ENCODE peak calls at places on chromosome 9, in eight cellular contexts. One of them, this sample, is unnamed.

GRCh38 chr9:34991833-34992375 is 2.4 kb downstream of the DNAJB5 start:
- DNase-seq in tibial artery: peak
- DNase-seq in left ventricle myocardium inferior: peak
- DNase-seq in testis: no peak
- DNase-seq in HCT116: peak
- DNase-seq in body of pancreas: peak
- DNase-seq in heart right ventricle: no peak
- DNase-seq in brain microvascular endothelial cell: no peak
- DNase-seq in this sample: peak

GRCh38 chr9:98983295-98984268 is 39.9 kb downstream of the COL15A1 start:
- DNase-seq in left ventricle myocardium inferior: no peak
- DNase-seq in tibial artery: no peak
- DNase-seq in heart right ventricle: no peak
- DNase-seq in testis: no peak
- DNase-seq in body of pancreas: no peak
- DNase-seq in HCT116: no peak
- DNase-seq in brain microvascular endothelial cell: peak
- DNase-seq in this sample: no peak

GRCh38 chr9:128494108-128494742 is 10.3 kb upstream of the GLE1 start:
- DNase-seq in body of pancreas: peak
- DNase-seq in testis: peak
- DNase-seq in HCT116: no peak
- DNase-seq in brain microvascular endothelial cell: peak
- DNase-seq in heart right ventricle: peak
- DNase-seq in left ventricle myocardium inferior: peak
- DNase-seq in tibial artery: peak
- DNase-seq in this sample: no peak

GRCh38 chr9:85516976-85517637 is 224.6 kb downstream of the AGTPBP1 start:
- DNase-seq in left ventricle myocardium inferior: no peak
- DNase-seq in tibial artery: no peak
- DNase-seq in body of pancreas: no peak
- DNase-seq in brain microvascular endothelial cell: no peak
- DNase-seq in testis: no peak
- DNase-seq in HCT116: peak
- DNase-seq in heart right ventricle: no peak
- DNase-seq in this sample: no peak

GRCh38 chr9:15837079-15837679 is 284.3 kb downstream of the CCDC171 start:
- DNase-seq in HCT116: peak
- DNase-seq in testis: peak
- DNase-seq in left ventricle myocardium inferior: no peak
- DNase-seq in body of pancreas: peak
- DNase-seq in tibial artery: no peak
- DNase-seq in heart right ventricle: peak
- DNase-seq in brain microvascular endothelial cell: peak
- DNase-seq in this sample: peak

GRCh38 chr9:86062845-86063693 is 36.3 kb downstream of the GOLM1 start:
- DNase-seq in left ventricle myocardium inferior: no peak
- DNase-seq in tibial artery: no peak
- DNase-seq in HCT116: no peak
- DNase-seq in heart right ventricle: no peak
- DNase-seq in body of pancreas: no peak
- DNase-seq in brain microvascular endothelial cell: no peak
- DNase-seq in testis: no peak
- DNase-seq in this sample: peak

GRCh38 chr9:120040896-120041295 is 539.1 kb downstream of the CDK5RAP2 start:
- DNase-seq in HCT116: no peak
- DNase-seq in left ventricle myocardium inferior: no peak
- DNase-seq in brain microvascular endothelial cell: no peak
- DNase-seq in body of pancreas: no peak
- DNase-seq in testis: no peak
- DNase-seq in tibial artery: no peak
- DNase-seq in heart right ventricle: no peak
- DNase-seq in this sample: no peak

GRCh38 chr9:134174526-134175290 is 10.3 kb upstream of the RNU6ATAC start:
- DNase-seq in brain microvascular endothelial cell: no peak
- DNase-seq in body of pancreas: no peak
- DNase-seq in HCT116: no peak
- DNase-seq in tibial artery: no peak
- DNase-seq in heart right ventricle: no peak
- DNase-seq in testis: no peak
- DNase-seq in left ventricle myocardium inferior: no peak
- DNase-seq in this sample: no peak

GRCh38 chr9:19127881-19128719 is 808 bp upstream of the PLIN2 start:
- DNase-seq in HCT116: no peak
- DNase-seq in testis: peak
- DNase-seq in heart right ventricle: peak
- DNase-seq in tibial artery: no peak
- DNase-seq in left ventricle myocardium inferior: peak
- DNase-seq in body of pancreas: peak
- DNase-seq in brain microvascular endothelial cell: peak
- DNase-seq in this sample: peak

GRCh38 chr9:134591573-134591981 is 50.0 kb upstream of the COL5A1 start:
- DNase-seq in testis: no peak
- DNase-seq in body of pancreas: no peak
- DNase-seq in HCT116: no peak
- DNase-seq in heart right ventricle: no peak
- DNase-seq in tibial artery: no peak
- DNase-seq in brain microvascular endothelial cell: peak
- DNase-seq in left ventricle myocardium inferior: no peak
- DNase-seq in this sample: no peak

GRCh38 chr9:101443358-101443757 is 7.8 kb upstream of the ALDOB start:
- DNase-seq in body of pancreas: peak
- DNase-seq in left ventricle myocardium inferior: peak
- DNase-seq in HCT116: no peak
- DNase-seq in heart right ventricle: peak
- DNase-seq in tibial artery: no peak
- DNase-seq in brain microvascular endothelial cell: no peak
- DNase-seq in testis: peak
- DNase-seq in this sample: no peak

GRCh38 chr9:133715295-133715865 is 22.8 kb downstream of the SARDH start:
- DNase-seq in tibial artery: no peak
- DNase-seq in body of pancreas: peak
- DNase-seq in brain microvascular endothelial cell: peak
- DNase-seq in testis: no peak
- DNase-seq in HCT116: no peak
- DNase-seq in left ventricle myocardium inferior: peak
- DNase-seq in heart right ventricle: no peak
- DNase-seq in this sample: no peak

GRCh38 chr9:132703336-132703735 is 33.1 kb downstream of the GTF3C4 start:
- DNase-seq in HCT116: no peak
- DNase-seq in brain microvascular endothelial cell: no peak
- DNase-seq in body of pancreas: no peak
- DNase-seq in tibial artery: no peak
- DNase-seq in heart right ventricle: no peak
- DNase-seq in left ventricle myocardium inferior: no peak
- DNase-seq in testis: no peak
- DNase-seq in this sample: no peak

GRCh38 chr9:121122450-121123032 is 47.8 kb downstream of the CNTRL start:
- DNase-seq in testis: no peak
- DNase-seq in body of pancreas: no peak
- DNase-seq in left ventricle myocardium inferior: no peak
- DNase-seq in HCT116: no peak
- DNase-seq in tibial artery: no peak
- DNase-seq in heart right ventricle: no peak
- DNase-seq in brain microvascular endothelial cell: no peak
- DNase-seq in this sample: peak

GRCh38 chr9:78023003-78023741 is 8.4 kb downstream of the GNAQ start:
- DNase-seq in brain microvascular endothelial cell: no peak
- DNase-seq in tibial artery: peak
- DNase-seq in left ventricle myocardium inferior: no peak
- DNase-seq in HCT116: no peak
- DNase-seq in heart right ventricle: no peak
- DNase-seq in testis: no peak
- DNase-seq in body of pancreas: no peak
- DNase-seq in this sample: no peak

GRCh38 chr9:78028926-78029325 is 2.7 kb downstream of the GNAQ start:
- DNase-seq in testis: no peak
- DNase-seq in heart right ventricle: no peak
- DNase-seq in brain microvascular endothelial cell: no peak
- DNase-seq in tibial artery: no peak
- DNase-seq in HCT116: no peak
- DNase-seq in left ventricle myocardium inferior: no peak
- DNase-seq in body of pancreas: no peak
- DNase-seq in this sample: no peak

GRCh38 chr9:16496908-16497307 is 373.6 kb downstream of the BNC2 start:
- DNase-seq in HCT116: no peak
- DNase-seq in body of pancreas: no peak
- DNase-seq in testis: no peak
- DNase-seq in left ventricle myocardium inferior: no peak
- DNase-seq in heart right ventricle: no peak
- DNase-seq in tibial artery: no peak
- DNase-seq in brain microvascular endothelial cell: no peak
- DNase-seq in this sample: no peak

GRCh38 chr9:88578486-88579362 is 43.7 kb downstream of the NXNL2 start:
- DNase-seq in body of pancreas: peak
- DNase-seq in testis: peak
- DNase-seq in tibial artery: peak
- DNase-seq in brain microvascular endothelial cell: peak
- DNase-seq in HCT116: peak
- DNase-seq in left ventricle myocardium inferior: peak
- DNase-seq in heart right ventricle: peak
- DNase-seq in this sample: peak

GRCh38 chr9:27125936-27126335 is 16.9 kb downstream of the TEK start:
- DNase-seq in testis: no peak
- DNase-seq in left ventricle myocardium inferior: no peak
- DNase-seq in body of pancreas: no peak
- DNase-seq in tibial artery: no peak
- DNase-seq in heart right ventricle: no peak
- DNase-seq in HCT116: no peak
- DNase-seq in brain microvascular endothelial cell: no peak
- DNase-seq in this sample: no peak

GRCh38 chr9:121105531-121105930 is 30.8 kb downstream of the CNTRL start:
- DNase-seq in body of pancreas: no peak
- DNase-seq in left ventricle myocardium inferior: no peak
- DNase-seq in HCT116: no peak
- DNase-seq in heart right ventricle: no peak
- DNase-seq in brain microvascular endothelial cell: no peak
- DNase-seq in tibial artery: no peak
- DNase-seq in testis: no peak
- DNase-seq in this sample: no peak

GRCh38 chr9:113998114-113998513 is 80.0 kb downstream of the AMBP start:
- DNase-seq in left ventricle myocardium inferior: no peak
- DNase-seq in heart right ventricle: peak
- DNase-seq in brain microvascular endothelial cell: no peak
- DNase-seq in body of pancreas: peak
- DNase-seq in tibial artery: no peak
- DNase-seq in testis: no peak
- DNase-seq in HCT116: no peak
- DNase-seq in this sample: no peak

GRCh38 chr9:26669641-26670040 is 223.0 kb downstream of the CAAP1 start:
- DNase-seq in testis: no peak
- DNase-seq in tibial artery: no peak
- DNase-seq in brain microvascular endothelial cell: no peak
- DNase-seq in left ventricle myocardium inferior: no peak
- DNase-seq in HCT116: no peak
- DNase-seq in heart right ventricle: no peak
- DNase-seq in body of pancreas: no peak
- DNase-seq in this sample: no peak

GRCh38 chr9:136527721-136528710 is 17.8 kb downstream of the NOTCH1 start:
- DNase-seq in left ventricle myocardium inferior: no peak
- DNase-seq in testis: no peak
- DNase-seq in tibial artery: no peak
- DNase-seq in heart right ventricle: no peak
- DNase-seq in brain microvascular endothelial cell: no peak
- DNase-seq in HCT116: no peak
- DNase-seq in body of pancreas: no peak
- DNase-seq in this sample: peak
- H3K4me3 ChIP-seq in left ventricle myocardium inferior: no peak
- H3K4me3 ChIP-seq in testis: no peak
- H3K4me3 ChIP-seq in tibial artery: no peak
- H3K4me3 ChIP-seq in heart right ventricle: no peak
- H3K4me3 ChIP-seq in brain microvascular endothelial cell: no peak
- H3K4me3 ChIP-seq in HCT116: peak
- H3K4me3 ChIP-seq in body of pancreas: no peak
- H3K4me3 ChIP-seq in this sample: no peak

DNA sequence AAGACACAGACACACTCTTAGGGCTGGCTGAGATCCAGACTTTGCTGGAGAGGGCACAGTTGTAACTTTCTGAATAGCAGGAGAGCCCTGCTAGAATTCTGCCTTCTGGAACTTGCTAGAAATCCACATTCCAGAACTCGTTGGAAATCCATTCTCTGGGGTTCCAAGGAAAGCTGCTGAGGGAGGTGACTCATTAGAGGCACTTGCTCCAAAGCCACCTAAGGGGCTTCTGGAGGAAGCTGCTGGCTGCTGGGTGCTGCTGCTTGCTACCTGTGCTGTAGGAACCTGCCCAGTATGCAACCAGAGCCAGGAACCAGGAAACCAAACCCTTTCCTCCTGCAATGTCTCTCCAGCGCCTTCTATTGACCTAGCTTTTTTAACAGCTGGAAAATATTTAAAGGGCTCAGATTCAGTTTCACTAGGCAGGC is 4.1 kb upstream of the TLE4 start:
- DNase-seq in left ventricle myocardium inferior: no peak
- DNase-seq in testis: peak
- DNase-seq in heart right ventricle: no peak
- DNase-seq in body of pancreas: peak
- DNase-seq in brain microvascular endothelial cell: no peak
- DNase-seq in tibial artery: no peak
- DNase-seq in HCT116: no peak
- DNase-seq in this sample: no peak
- TF ChIP-seq CTCF in left ventricle myocardium inferior: no peak
- TF ChIP-seq CTCF in testis: no peak
- TF ChIP-seq CTCF in heart right ventricle: no peak
- TF ChIP-seq CTCF in body of pancreas: no peak
- TF ChIP-seq CTCF in brain microvascular endothelial cell: no peak
- TF ChIP-seq CTCF in tibial artery: no peak
- TF ChIP-seq CTCF in HCT116: no peak
- TF ChIP-seq CTCF in this sample: no peak

GRCh38 chr9:136109351-136110081 is 9.2 kb downstream of the TMEM250 start:
- DNase-seq in body of pancreas: peak
- DNase-seq in HCT116: peak
- DNase-seq in brain microvascular endothelial cell: peak
- DNase-seq in heart right ventricle: peak
- DNase-seq in tibial artery: peak
- DNase-seq in testis: peak
- DNase-seq in left ventricle myocardium inferior: peak
- DNase-seq in this sample: peak
- H3K4me3 ChIP-seq in body of pancreas: no peak
- H3K4me3 ChIP-seq in HCT116: peak
- H3K4me3 ChIP-seq in brain microvascular endothelial cell: peak
- H3K4me3 ChIP-seq in heart right ventricle: peak
- H3K4me3 ChIP-seq in tibial artery: peak
- H3K4me3 ChIP-seq in testis: no peak
- H3K4me3 ChIP-seq in left ventricle myocardium inferior: peak
- H3K4me3 ChIP-seq in this sample: peak

DNA sequence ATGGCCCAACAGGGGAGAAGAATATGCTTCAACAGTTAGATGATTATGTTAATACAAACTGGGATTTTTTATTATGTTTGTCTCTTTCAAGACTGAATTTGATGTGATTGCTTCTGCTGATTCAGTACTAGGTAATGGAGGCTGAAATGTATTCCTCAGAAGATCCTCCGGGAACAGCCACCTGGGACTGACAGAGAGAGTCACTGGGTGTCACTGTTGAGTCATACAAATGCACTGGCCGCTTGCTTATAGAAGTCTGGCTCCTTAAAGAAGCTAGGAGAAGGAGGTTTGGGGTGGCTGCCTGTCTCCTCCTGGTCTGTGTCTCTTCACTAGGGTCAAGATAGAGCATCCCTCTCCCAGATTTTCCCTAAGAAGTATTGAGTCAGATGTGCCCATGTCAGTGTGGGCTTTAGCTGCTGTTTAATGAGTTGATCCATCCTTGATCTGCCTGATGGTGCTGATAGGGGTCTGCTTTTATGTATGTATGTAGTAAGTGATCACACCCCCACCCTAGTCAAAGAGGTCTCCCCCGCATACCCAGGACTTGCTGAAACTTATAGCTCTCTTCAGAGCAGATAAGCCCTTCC is 773.4 kb downstream of the BRINP1 start:
- DNase-seq in heart right ventricle: peak
- DNase-seq in body of pancreas: peak
- DNase-seq in left ventricle myocardium inferior: no peak
- DNase-seq in brain microvascular endothelial cell: peak
- DNase-seq in HCT116: no peak
- DNase-seq in tibial artery: no peak
- DNase-seq in testis: peak
- DNase-seq in this sample: peak
- TF ChIP-seq CTCF in heart right ventricle: peak
- TF ChIP-seq CTCF in body of pancreas: peak
- TF ChIP-seq CTCF in left ventricle myocardium inferior: peak
- TF ChIP-seq CTCF in brain microvascular endothelial cell: peak
- TF ChIP-seq CTCF in HCT116: no peak
- TF ChIP-seq CTCF in tibial artery: peak
- TF ChIP-seq CTCF in testis: no peak
- TF ChIP-seq CTCF in this sample: peak